ENCODE peak calls at places on chromosomes 11 and 22, in four cellular contexts. M is left ventricle myocardium inferior, S is HepG2, E is WERI-Rb-1. P is an unnamed sample.

GRCh38 chr22:36577019-36577418 is 48.1 kb upstream of the EIF3D start:
- DNase-seq in M (no peak), S (peak), E (no peak), P (no peak)

GRCh38 chr11:10534331-10534730 is 6.7 kb downstream of the RNF141 start:
- DNase-seq in E (no peak), S (no peak), M (no peak), P (no peak)

GRCh38 chr11:119593346-119593745 is 135.7 kb downstream of the NECTIN1 start:
- DNase-seq in S (no peak), E (no peak), M (no peak), P (no peak)

GRCh38 chr11:3090096-3090901 is 33.1 kb upstream of the CARS1 start:
- DNase-seq in E (no peak), M (no peak), S (no peak), P (no peak)

GRCh38 chr22:19691721-19692341 is 22.5 kb upstream of the SEPTIN5 start:
- DNase-seq in S (no peak), M (no peak), E (peak), P (no peak)

GRCh38 chr11:9150944-9151343 is 59.5 kb upstream of the SCUBE2 start:
- DNase-seq in E (no peak), S (no peak), M (no peak), P (no peak)

GRCh38 chr11:102920118-102920684 is 35.3 kb downstream of the MMP13 start:
- DNase-seq in S (no peak), E (no peak), M (no peak), P (no peak)

GRCh38 chr11:34600339-34601084 is 20.4 kb upstream of the EHF start:
- DNase-seq in E (no peak), S (peak), M (no peak), P (no peak)

GRCh38 chr11:66841861-66842260 is 1.4 kb upstream of the RCE1 start:
- DNase-seq in M (no peak), S (no peak), E (no peak), P (no peak)

GRCh38 chr22:21991774-21992173 is 9.2 kb upstream of the TOP3B start:
- DNase-seq in M (no peak), S (no peak), E (no peak), P (no peak)

GRCh38 chr11:75033916-75034315 is 45.2 kb downstream of the NEU3 start:
- DNase-seq in E (no peak), S (no peak), M (no peak), P (no peak)

GRCh38 chr22:32477608-32478007 is 3.0 kb downstream of the FBXO7 start:
- DNase-seq in M (no peak), E (no peak), S (no peak), P (no peak)

GRCh38 chr11:32432565-32433248 is 2.6 kb downstream of the WT1 start:
- DNase-seq in S (no peak), M (no peak), E (no peak), P (no peak)

GRCh38 chr22:30005213-30005857 is 74.9 kb upstream of the HORMAD2 start:
- DNase-seq in E (peak), S (peak), M (peak), P (no peak)

GRCh38 chr11:68658661-68659060 is 25.7 kb upstream of the GAL start:
- DNase-seq in M (no peak), S (no peak), E (no peak), P (no peak)

GRCh38 chr11:125402436-125402835 is 93.6 kb downstream of the FEZ1 start:
- DNase-seq in E (no peak), S (no peak), M (no peak), P (no peak)

GRCh38 chr22:30968015-30968923 is at the start of gene MORC2:
- DNase-seq in M (no peak), E (peak), S (peak), P (peak)

GRCh38 chr11:30535818-30536217 is 50.3 kb downstream of the MPPED2 start:
- DNase-seq in E (peak), M (no peak), S (no peak), P (no peak)

GRCh38 chr11:117950999-117951961 is 22.1 kb upstream of the TMPRSS13 start:
- DNase-seq in M (no peak), E (no peak), S (no peak), P (no peak)

GRCh38 chr11:100735949-100736675 is 49.0 kb downstream of the ARHGAP42 start:
- DNase-seq in M (no peak), S (no peak), E (no peak), P (no peak)

GRCh38 chr22:40326905-40327735 is 19.2 kb upstream of the ADSL start:
- DNase-seq in M (no peak), E (no peak), S (no peak), P (peak)

GRCh38 chr11:3809624-3809928 is 1.2 kb downstream of the PGAP2 start:
- DNase-seq in S (no peak), E (no peak), M (no peak), P (no peak)

GRCh38 chr11:64355078-64355940 is 3.7 kb upstream of the RPS6KA4 start:
- DNase-seq in S (peak), E (peak), M (peak), P (no peak)

GRCh38 chr22:35894937-35895708 is 133.5 kb downstream of the RBFOX2 start:
- DNase-seq in M (no peak), E (no peak), S (no peak), P (no peak)

GRCh38 chr11:26993965-26994446 is at the start of gene FIBIN:
- DNase-seq in M (peak), S (no peak), E (no peak), P (no peak)

GRCh38 chr22:20290578-20291248 is 22.6 kb upstream of the RTN4R start:
- DNase-seq in S (no peak), M (no peak), E (no peak), P (no peak)

GRCh38 chr22:28923826-28924732 is 40.7 kb downstream of the ZNRF3 start:
- DNase-seq in S (peak), M (no peak), E (no peak), P (no peak)

GRCh38 chr22:39960791-39961746 is 872 bp downstream of the TMA7B start:
- DNase-seq in S (no peak), E (no peak), M (no peak), P (no peak)

GRCh38 chr11:97611345-97611744 is 1221.5 kb downstream of the JRKL start:
- DNase-seq in M (no peak), S (no peak), E (no peak), P (no peak)

GRCh38 chr11:97614571-97614970 is 1224.8 kb downstream of the JRKL start:
- DNase-seq in E (no peak), M (no peak), S (no peak), P (no peak)

GRCh38 chr11:97607301-97608000 is 1217.6 kb downstream of the JRKL start:
- DNase-seq in M (no peak), S (no peak), E (no peak), P (no peak)

GRCh38 chr11:97610854-97611253 is 1221.0 kb downstream of the JRKL start:
- DNase-seq in S (no peak), E (no peak), M (no peak), P (no peak)

DNA sequence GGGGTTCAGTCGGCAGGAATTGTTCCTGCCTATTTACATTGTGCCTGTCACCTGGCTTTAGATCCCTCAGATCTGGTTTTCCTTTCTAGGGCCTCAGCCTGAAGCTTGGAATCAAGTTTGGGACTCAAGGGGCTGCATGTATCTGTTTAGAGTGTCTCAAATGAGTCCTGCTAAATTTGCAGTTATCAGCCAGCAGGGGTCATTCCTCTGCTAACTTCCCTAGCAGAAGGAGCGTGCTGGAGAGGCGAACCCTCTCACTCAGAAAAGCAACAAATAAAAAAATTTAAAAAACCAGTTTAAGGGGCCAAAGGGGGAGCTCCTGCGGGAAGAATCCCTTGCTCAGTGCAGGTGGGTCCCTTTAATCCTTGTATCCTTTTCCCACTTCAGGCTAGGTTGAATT is 1220.2 kb downstream of the JRKL start:
- DNase-seq in M (no peak), E (no peak), S (no peak), P (peak)
- TF ChIP-seq CTCF in M (no peak), E (peak), S (peak), P (peak)

DNA sequence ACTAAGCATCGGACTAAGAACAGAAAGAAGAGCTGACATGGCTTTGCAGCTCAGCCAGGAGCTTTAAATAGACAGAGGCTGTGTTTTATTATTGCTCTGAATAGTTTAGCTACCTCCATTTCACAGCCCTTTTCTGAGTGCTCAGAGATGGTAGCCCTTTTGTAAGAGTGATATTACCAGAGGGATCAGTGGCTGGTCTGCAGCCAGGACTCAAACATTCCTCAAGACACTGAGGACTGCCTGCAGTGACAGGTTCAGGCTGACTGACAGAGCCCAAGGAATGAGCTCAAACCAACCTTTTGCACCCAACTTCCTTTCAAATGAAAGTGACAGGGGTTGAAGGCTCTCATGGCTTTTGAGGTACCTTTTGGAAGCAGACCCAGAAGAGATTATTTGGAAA is 189.0 kb downstream of the DDX10 start:
- DNase-seq in S (no peak), E (peak), M (peak), P (no peak)
- H3K4me3 ChIP-seq in S (no peak), E (no peak), M (peak), P (no peak)

GRCh38 chr11:87574193-87574592 is 536.5 kb downstream of the TMEM135 start:
- DNase-seq in M (no peak), E (peak), S (no peak), P (no peak)
- TF ChIP-seq CTCF in M (no peak), E (no peak), S (no peak), P (no peak)

GRCh38 chr11:94549166-94549565 is 5.4 kb downstream of the FUT4 start:
- DNase-seq in E (no peak), S (no peak), M (no peak), P (no peak)
- H3K4me3 ChIP-seq in E (no peak), S (no peak), M (no peak), P (no peak)

DNA sequence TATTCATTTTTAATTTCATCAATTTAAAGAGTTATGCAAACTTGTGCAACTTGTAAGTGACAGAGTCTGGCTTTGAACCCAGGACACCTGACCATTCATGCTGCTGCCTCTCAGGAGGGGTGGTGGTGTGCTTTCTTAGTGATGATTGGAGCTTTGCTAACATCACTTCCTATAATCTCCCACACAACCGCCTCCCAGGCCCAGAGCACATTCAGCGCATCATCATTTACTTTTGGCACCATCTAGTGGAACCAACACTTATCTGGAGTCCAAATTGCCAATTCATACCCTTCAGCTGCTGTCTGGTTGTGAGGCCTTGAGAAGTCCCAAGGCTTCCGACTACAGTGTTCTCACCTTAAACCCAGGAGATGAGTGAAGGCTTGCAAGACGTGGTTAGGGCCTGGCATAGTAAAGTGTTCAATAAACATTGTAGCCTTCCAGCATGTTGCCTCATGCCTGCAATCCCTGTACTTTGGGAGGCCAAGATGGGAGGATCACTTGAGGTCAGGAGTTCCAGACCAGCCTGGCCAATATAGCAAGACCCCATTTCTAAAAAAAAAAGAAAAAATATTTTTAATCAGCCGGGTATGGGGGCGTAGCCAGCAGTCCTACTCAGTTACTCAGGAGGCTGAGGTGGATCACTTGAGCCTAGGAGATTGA is 1.1 kb upstream of the TTLL1 start:
- DNase-seq in S (peak), M (peak), E (peak), P (peak)
- TF ChIP-seq CTCF in S (peak), M (peak), E (peak), P (peak)